ENCODE peak calls at places on chromosomes 3 and 15, in eight cellular contexts. C, I, D, T, N, V, L and X are unnamed samples.

GRCh38 chr3:173135059-173135458 is 6.0 kb downstream of the SPATA16 start:
- DNase-seq in C (no peak), I (no peak), D (peak; percentile 41), T (no peak), N (no peak), V (peak; percentile 8), L (no peak), X (no peak)

GRCh38 chr3:100957407-100958100 is 35.7 kb downstream of the ABI3BP start:
- DNase-seq in C (no peak), I (peak; percentile 63), D (peak; percentile 6), T (no peak), N (peak; percentile 25), V (no peak), L (no peak), X (peak; percentile 61)

GRCh38 chr3:55854395-55854994 is 367.4 kb upstream of the WNT5A start:
- DNase-seq in C (no peak), I (no peak), D (no peak), T (no peak), N (no peak), V (no peak), L (no peak), X (no peak)

GRCh38 chr3:123028233-123028828 is 768 bp upstream of the SEMA5B start:
- DNase-seq in C (no peak), I (peak; percentile 50), D (peak; percentile 81), T (peak; percentile 50), N (peak; percentile 78), V (peak; percentile 79), L (peak; percentile 84), X (peak; percentile 75)

GRCh38 chr3:178022599-178022998 is 513.6 kb upstream of the KCNMB2 start:
- DNase-seq in C (no peak), I (peak; percentile 2), D (peak; percentile 5), T (no peak), N (peak; percentile 20), V (peak; percentile 3), L (no peak), X (peak; percentile 48)

GRCh38 chr15:88419830-88420229 is 47.4 kb downstream of the MRPL46 start:
- DNase-seq in C (no peak), I (peak; percentile 39), D (peak; percentile 63), T (no peak), N (no peak), V (no peak), L (no peak), X (peak; percentile 30)

GRCh38 chr15:70090436-70091291 is 7.1 kb downstream of the TLE3 start:
- DNase-seq in C (no peak), I (no peak), D (no peak), T (no peak), N (no peak), V (no peak), L (no peak), X (no peak)

GRCh38 chr3:178072931-178073330 is 463.3 kb upstream of the KCNMB2 start:
- DNase-seq in C (no peak), I (no peak), D (no peak), T (no peak), N (no peak), V (no peak), L (no peak), X (peak; percentile 34)

GRCh38 chr15:73984208-73984979 is 7.7 kb downstream of the STOML1 start:
- DNase-seq in C (no peak), I (no peak), D (no peak), T (no peak), N (no peak), V (no peak), L (no peak), X (no peak)

GRCh38 chr15:69415381-69415780 is 1.2 kb downstream of the KIF23 start:
- DNase-seq in C (no peak), I (no peak), D (no peak), T (no peak), N (no peak), V (no peak), L (peak; percentile 60), X (peak; percentile 31)

GRCh38 chr15:38038659-38039442 is 104.4 kb downstream of the TMCO5A start:
- DNase-seq in C (no peak), I (peak; percentile 91), D (peak; percentile 93), T (no peak), N (peak; percentile 74), V (peak; percentile 17), L (no peak), X (peak; percentile 86)

GRCh38 chr3:73542127-73542526 is 82.6 kb downstream of the PDZRN3 start:
- DNase-seq in C (no peak), I (no peak), D (no peak), T (no peak), N (no peak), V (peak; percentile 10), L (no peak), X (no peak)

GRCh38 chr3:122255757-122256439 is 69.2 kb upstream of the CSTA start:
- DNase-seq in C (no peak), I (no peak), D (peak; percentile 36), T (no peak), N (no peak), V (no peak), L (no peak), X (no peak)

GRCh38 chr3:183545688-183546087 is 9.8 kb downstream of the KLHL6 start:
- DNase-seq in C (no peak), I (no peak), D (no peak), T (no peak), N (no peak), V (no peak), L (no peak), X (no peak)